ENCODE peak calls at places on chromosomes 13 and 19, in four cellular contexts. One of them, this sample, is unnamed.

GRCh38 chr19:660793-661426 is 2.1 kb downstream of the RNF126 start:
- DNase-seq in HuH-7: peak
- DNase-seq in AG04450: no peak
- DNase-seq in Caki2: no peak
- DNase-seq in this sample: no peak

GRCh38 chr13:111893071-111893606 is 173.8 kb upstream of the SOX1 start:
- DNase-seq in HuH-7: no peak
- DNase-seq in AG04450: no peak
- DNase-seq in Caki2: no peak
- DNase-seq in this sample: no peak

GRCh38 chr13:49927755-49928154 is 8.4 kb downstream of the SPRYD7 start:
- DNase-seq in Caki2: no peak
- DNase-seq in AG04450: no peak
- DNase-seq in HuH-7: no peak
- DNase-seq in this sample: no peak

GRCh38 chr13:33453911-33454310 is 168.4 kb upstream of the STARD13 start:
- DNase-seq in Caki2: no peak
- DNase-seq in HuH-7: no peak
- DNase-seq in AG04450: no peak
- DNase-seq in this sample: no peak

GRCh38 chr13:58059624-58060023 is 428.1 kb downstream of the PCDH17 start:
- DNase-seq in Caki2: no peak
- DNase-seq in HuH-7: no peak
- DNase-seq in AG04450: no peak
- DNase-seq in this sample: no peak

GRCh38 chr19:44723952-44724319 is 24.6 kb upstream of the BCL3 start:
- DNase-seq in AG04450: peak
- DNase-seq in Caki2: peak
- DNase-seq in HuH-7: peak
- DNase-seq in this sample: peak

GRCh38 chr19:2333027-2333806 is 4.7 kb downstream of the SPPL2B start:
- DNase-seq in AG04450: no peak
- DNase-seq in Caki2: no peak
- DNase-seq in HuH-7: no peak
- DNase-seq in this sample: peak

GRCh38 chr19:19021115-19021514 is 12.2 kb downstream of the SUGP2 start:
- DNase-seq in Caki2: peak
- DNase-seq in HuH-7: no peak
- DNase-seq in AG04450: peak
- DNase-seq in this sample: no peak

GRCh38 chr13:98301721-98302120 is 124.7 kb upstream of the RNF113B start:
- DNase-seq in Caki2: peak
- DNase-seq in AG04450: no peak
- DNase-seq in HuH-7: no peak
- DNase-seq in this sample: peak

This sample was measured in NCI-H2171 treated with DMSO at 0.1 percent for 48 hours.